ENCODE peak calls at places on chromosomes 11 and 22, in four cellular contexts. One of them, this sample, is unnamed.

GRCh38 chr22:45007247-45007945 is 2.4 kb downstream of the PHF21B start:
- DNase-seq in K562: peak
- DNase-seq in HCT116: no peak
- DNase-seq in ovary: peak
- DNase-seq in this sample: no peak

GRCh38 chr11:123550620-123550917 is 103.9 kb downstream of the SCN3B start:
- DNase-seq in ovary: no peak
- DNase-seq in HCT116: no peak
- DNase-seq in K562: no peak
- DNase-seq in this sample: no peak

GRCh38 chr11:26144309-26144690 is 187.6 kb upstream of the ANO3 start:
- DNase-seq in ovary: no peak
- DNase-seq in K562: no peak
- DNase-seq in HCT116: no peak
- DNase-seq in this sample: no peak

GRCh38 chr22:34917239-34917638 is 148.7 kb upstream of the ISX start:
- DNase-seq in HCT116: no peak
- DNase-seq in K562: no peak
- DNase-seq in ovary: no peak
- DNase-seq in this sample: no peak

GRCh38 chr11:74871037-74871436 is 77.9 kb downstream of the XRRA1 start:
- DNase-seq in ovary: no peak
- DNase-seq in K562: peak
- DNase-seq in HCT116: no peak
- DNase-seq in this sample: no peak

GRCh38 chr11:79078999-79079398 is 361.8 kb downstream of the TENM4 start:
- DNase-seq in ovary: no peak
- DNase-seq in K562: no peak
- DNase-seq in HCT116: no peak
- DNase-seq in this sample: no peak

GRCh38 chr11:132898021-132898420 is 634.3 kb downstream of the OPCML start:
- DNase-seq in HCT116: no peak
- DNase-seq in ovary: no peak
- DNase-seq in K562: no peak
- DNase-seq in this sample: no peak

GRCh38 chr11:122672892-122673291 is 17.4 kb downstream of the UBASH3B start:
- DNase-seq in ovary: no peak
- DNase-seq in K562: no peak
- DNase-seq in HCT116: no peak
- DNase-seq in this sample: no peak

GRCh38 chr11:75337195-75337654 is 14.2 kb downstream of the ARRB1 start:
- DNase-seq in K562: peak
- DNase-seq in HCT116: no peak
- DNase-seq in ovary: no peak
- DNase-seq in this sample: peak

GRCh38 chr11:127470485-127470884 is 469.9 kb upstream of the KIRREL3 start:
- DNase-seq in ovary: no peak
- DNase-seq in HCT116: no peak
- DNase-seq in K562: peak
- DNase-seq in this sample: peak

GRCh38 chr11:76631566-76632308 is 38.8 kb downstream of the LRRC32 start:
- DNase-seq in K562: no peak
- DNase-seq in ovary: no peak
- DNase-seq in HCT116: no peak
- DNase-seq in this sample: no peak

GRCh38 chr22:31346255-31346732 is at the start of gene PATZ1:
- DNase-seq in ovary: peak
- DNase-seq in HCT116: peak
- DNase-seq in K562: peak
- DNase-seq in this sample: peak

GRCh38 chr11:117563556-117563955 is 233.5 kb downstream of the DSCAML1 start:
- DNase-seq in HCT116: no peak
- DNase-seq in K562: no peak
- DNase-seq in ovary: no peak
- DNase-seq in this sample: no peak

GRCh38 chr11:130771708-130772107 is 144.6 kb downstream of the SNX19 start:
- DNase-seq in ovary: no peak
- DNase-seq in K562: no peak
- DNase-seq in HCT116: no peak
- DNase-seq in this sample: no peak

GRCh38 chr11:134853972-134854371 is 441.9 kb upstream of the B3GAT1 start:
- DNase-seq in ovary: no peak
- DNase-seq in HCT116: no peak
- DNase-seq in K562: no peak
- DNase-seq in this sample: no peak

GRCh38 chr11:12278766-12279671 is 98.4 kb upstream of the PARVA start:
- DNase-seq in ovary: no peak
- DNase-seq in HCT116: no peak
- DNase-seq in K562: no peak
- DNase-seq in this sample: no peak

GRCh38 chr11:42521994-42522393 is 789.8 kb upstream of the API5 start:
- DNase-seq in K562: no peak
- DNase-seq in HCT116: no peak
- DNase-seq in ovary: no peak
- DNase-seq in this sample: no peak

GRCh38 chr11:27718346-27718852 is 18.1 kb upstream of the BDNF start:
- DNase-seq in ovary: no peak
- DNase-seq in HCT116: peak
- DNase-seq in K562: no peak
- DNase-seq in this sample: peak

GRCh38 chr11:17649696-17650600 is 69.4 kb upstream of the MYOD1 start:
- DNase-seq in HCT116: no peak
- DNase-seq in K562: no peak
- DNase-seq in ovary: no peak
- DNase-seq in this sample: peak

GRCh38 chr11:70454197-70454767 is 56.0 kb downstream of the CTTN start:
- DNase-seq in HCT116: no peak
- DNase-seq in K562: no peak
- DNase-seq in ovary: no peak
- DNase-seq in this sample: no peak

GRCh38 chr11:104163100-104164027 is 583 bp downstream of the PDGFD start:
- DNase-seq in ovary: peak
- DNase-seq in K562: no peak
- DNase-seq in HCT116: no peak
- DNase-seq in this sample: peak

GRCh38 chr11:109726061-109726460 is 304.1 kb downstream of the C11orf87 start:
- DNase-seq in ovary: no peak
- DNase-seq in K562: no peak
- DNase-seq in HCT116: no peak
- DNase-seq in this sample: no peak

GRCh38 chr22:20000246-20001081 is 16.2 kb downstream of the ARVCF start:
- DNase-seq in HCT116: no peak
- DNase-seq in ovary: no peak
- DNase-seq in K562: no peak
- DNase-seq in this sample: no peak

GRCh38 chr11:72970557-72971118 is 156.4 kb downstream of the ATG16L2 start:
- DNase-seq in ovary: no peak
- DNase-seq in HCT116: no peak
- DNase-seq in K562: peak
- DNase-seq in this sample: no peak

GRCh38 chr22:36914383-36914752 is 940 bp downstream of the CSF2RB start:
- DNase-seq in K562: no peak
- DNase-seq in HCT116: no peak
- DNase-seq in ovary: no peak
- DNase-seq in this sample: no peak

DNA sequence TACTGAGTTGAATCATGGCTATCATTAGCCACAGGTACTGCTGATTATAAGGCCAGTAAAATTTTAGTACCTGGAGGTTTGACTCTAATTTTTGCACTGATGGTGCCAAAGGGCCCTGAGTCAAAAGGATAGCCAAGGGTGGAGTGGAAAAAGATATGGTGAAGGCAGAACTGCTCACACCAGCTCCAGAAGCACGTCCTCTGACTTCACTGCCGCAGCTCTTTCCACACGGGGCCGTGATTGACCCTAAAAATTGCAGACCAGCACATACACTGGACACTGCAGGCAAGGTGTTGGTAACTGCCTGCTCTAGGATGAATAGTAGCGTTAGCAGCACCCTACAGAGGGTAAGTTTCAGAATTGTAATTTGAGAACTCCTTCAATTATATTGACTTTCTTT is 25.4 kb upstream of the GRIK4 start:
- DNase-seq in K562: no peak
- DNase-seq in HCT116: no peak
- DNase-seq in ovary: no peak
- DNase-seq in this sample: no peak
- TF ChIP-seq POLR2A in K562: no peak
- TF ChIP-seq POLR2A in HCT116: no peak
- TF ChIP-seq POLR2A in ovary: no peak
- TF ChIP-seq POLR2A in this sample: no peak

GRCh38 chr22:28241637-28242290 is 322.7 kb upstream of the PITPNB start:
- DNase-seq in HCT116: no peak
- DNase-seq in K562: peak
- DNase-seq in ovary: no peak
- DNase-seq in this sample: no peak
- TF ChIP-seq POLR2A in HCT116: no peak
- TF ChIP-seq POLR2A in K562: no peak
- TF ChIP-seq POLR2A in ovary: no peak
- TF ChIP-seq POLR2A in this sample: no peak

DNA sequence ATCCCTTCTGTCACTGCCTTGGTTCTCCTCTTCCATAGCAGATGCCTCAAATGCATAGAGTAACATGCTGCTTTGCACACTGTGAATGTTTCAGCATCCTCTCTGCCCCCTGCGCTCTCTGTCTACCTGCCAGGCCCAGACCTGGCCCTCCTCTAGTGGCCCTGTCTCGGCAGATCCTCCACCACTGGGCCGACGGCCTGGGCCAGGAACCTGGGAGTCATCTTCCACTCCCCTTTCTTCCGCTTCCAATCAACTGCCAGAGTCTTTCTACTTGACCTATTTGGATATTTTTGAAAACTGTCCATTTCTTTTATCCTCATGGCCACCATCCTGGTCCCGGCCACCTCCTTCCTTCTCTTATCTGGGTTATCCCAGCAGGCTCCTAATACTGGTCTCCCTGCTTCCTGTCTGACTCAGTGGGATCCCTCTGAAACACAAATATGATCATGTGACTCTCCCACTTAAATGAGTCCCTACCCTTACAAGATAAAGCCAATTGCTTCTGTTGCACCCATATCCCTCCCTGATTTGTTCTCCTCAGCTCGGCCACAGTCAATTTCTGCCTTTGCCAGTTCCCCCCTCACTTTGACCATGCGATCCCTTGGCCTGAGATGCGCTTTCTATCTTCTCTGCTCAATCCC is 3.3 kb upstream of the TAB1 start:
- DNase-seq in K562: peak
- DNase-seq in HCT116: no peak
- DNase-seq in ovary: no peak
- DNase-seq in this sample: no peak
- TF ChIP-seq POLR2A in K562: no peak
- TF ChIP-seq POLR2A in HCT116: no peak
- TF ChIP-seq POLR2A in ovary: no peak
- TF ChIP-seq POLR2A in this sample: no peak

DNA sequence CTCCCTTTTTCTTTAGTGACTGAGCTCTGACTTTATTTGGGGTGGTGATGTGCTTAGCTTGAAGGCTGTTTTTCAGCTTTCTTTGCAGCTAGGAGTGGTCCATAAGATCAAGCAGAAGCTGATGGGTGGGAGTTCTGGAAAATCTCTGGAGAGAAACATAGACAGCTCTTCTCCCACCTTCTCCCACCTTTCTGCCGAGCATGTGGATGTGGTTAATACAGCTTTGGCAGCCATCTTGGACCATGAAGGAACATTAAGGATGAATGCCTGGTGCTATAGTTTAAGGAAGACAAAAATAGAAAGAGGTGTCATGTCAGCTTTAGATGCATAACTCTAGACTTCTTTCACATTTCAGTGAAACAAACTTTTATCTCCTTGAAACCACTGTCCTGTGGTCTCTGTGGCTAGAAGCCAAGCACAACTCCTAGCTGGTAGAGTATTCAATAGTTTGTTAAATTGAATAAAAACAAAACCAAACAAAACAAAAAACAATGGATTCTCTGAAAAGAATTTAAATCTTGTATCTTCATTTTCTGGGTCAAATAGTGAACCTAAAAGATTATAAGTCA is 203.6 kb upstream of the SESN3 start:
- DNase-seq in HCT116: no peak
- DNase-seq in K562: peak
- DNase-seq in ovary: no peak
- DNase-seq in this sample: no peak
- TF ChIP-seq POLR2A in HCT116: no peak
- TF ChIP-seq POLR2A in K562: no peak
- TF ChIP-seq POLR2A in ovary: no peak
- TF ChIP-seq POLR2A in this sample: no peak

GRCh38 chr11:67614730-67615454 is 8.2 kb downstream of the NDUFV1 start:
- DNase-seq in HCT116: no peak
- DNase-seq in ovary: peak
- DNase-seq in K562: no peak
- DNase-seq in this sample: no peak

GRCh38 chr11:67612751-67613150 is 6.0 kb downstream of the NDUFV1 start:
- DNase-seq in HCT116: no peak
- DNase-seq in ovary: no peak
- DNase-seq in K562: no peak
- DNase-seq in this sample: no peak

GRCh38 chr11:67613313-67613959 is 6.7 kb downstream of the NDUFV1 start:
- DNase-seq in HCT116: no peak
- DNase-seq in ovary: peak
- DNase-seq in K562: no peak
- DNase-seq in this sample: no peak

GRCh38 chr11:67615455-67616430 is 9.0 kb downstream of the NDUFV1 start:
- DNase-seq in HCT116: peak
- DNase-seq in K562: peak
- DNase-seq in ovary: peak
- DNase-seq in this sample: peak

GRCh38 chr11:67613960-67614715 is 7.4 kb downstream of the NDUFV1 start:
- DNase-seq in HCT116: peak
- DNase-seq in ovary: peak
- DNase-seq in K562: peak
- DNase-seq in this sample: peak
- TF ChIP-seq POLR2A in HCT116: no peak
- TF ChIP-seq POLR2A in ovary: no peak
- TF ChIP-seq POLR2A in K562: peak
- TF ChIP-seq POLR2A in this sample: no peak

GRCh38 chr11:62727833-62728721 is at the start of gene TTC9C:
- DNase-seq in K562: peak
- DNase-seq in HCT116: peak
- DNase-seq in ovary: peak
- DNase-seq in this sample: peak
- TF ChIP-seq POLR2A in K562: peak
- TF ChIP-seq POLR2A in HCT116: peak
- TF ChIP-seq POLR2A in ovary: peak
- TF ChIP-seq POLR2A in this sample: peak

GRCh38 chr22:42994276-42994916 is 20.6 kb downstream of the PACSIN2 start:
- DNase-seq in HCT116: no peak
- DNase-seq in K562: no peak
- DNase-seq in ovary: no peak
- DNase-seq in this sample: no peak
- TF ChIP-seq POLR2A in HCT116: no peak
- TF ChIP-seq POLR2A in K562: no peak
- TF ChIP-seq POLR2A in ovary: no peak
- TF ChIP-seq POLR2A in this sample: no peak

This sample was measured in H54.